ENCODE peak calls at places on chromosomes 12 and 14, in eight cellular contexts. E is foreskin keratinocyte, F is BJ, D is WTC11, H is A549, G is adipocyte, S is ELR, O is DMS53. Z is an unnamed sample.

GRCh38 chr12:57864382-57864781 is 17.9 kb upstream of the CTDSP2 start:
- DNase-seq in E (no peak), F (no peak), D (peak), H (peak), G (peak), S (peak), O (peak), Z (no peak)

GRCh38 chr12:71795901-71796300 is 41.2 kb downstream of the RAB21 start:
- DNase-seq in E (no peak), F (no peak), D (no peak), H (no peak), G (no peak), S (no peak), O (no peak), Z (no peak)

GRCh38 chr12:77681726-77682125 is 149.0 kb upstream of the NAV3 start:
- DNase-seq in E (no peak), F (no peak), D (no peak), H (no peak), G (no peak), S (no peak), O (no peak), Z (no peak)

GRCh38 chr14:30528119-30528518 is 30.8 kb upstream of the G2E3 start:
- DNase-seq in E (no peak), F (no peak), D (peak), H (no peak), G (no peak), S (no peak), O (no peak), Z (no peak)

GRCh38 chr12:28253175-28253641 is 63.0 kb downstream of the CCDC91 start:
- DNase-seq in E (peak), F (no peak), D (no peak), H (no peak), G (peak), S (peak), O (no peak), Z (no peak)

GRCh38 chr12:51970904-51971646 is 19.6 kb downstream of the ACVR1B start:
- DNase-seq in E (peak), F (no peak), D (peak), H (peak), G (peak), S (peak), O (peak), Z (no peak)

GRCh38 chr14:67674480-67675218 is at the start of gene VTI1B:
- DNase-seq in E (peak), F (no peak), D (peak), H (peak), G (peak), S (peak), O (peak), Z (peak)

GRCh38 chr14:73280903-73281302 is 43.6 kb downstream of the PAPLN start:
- DNase-seq in E (no peak), F (no peak), D (no peak), H (no peak), G (no peak), S (no peak), O (no peak), Z (no peak)

GRCh38 chr12:76883826-76884225 is 5.0 kb upstream of the CSRP2 start:
- DNase-seq in E (no peak), F (no peak), D (no peak), H (no peak), G (no peak), S (no peak), O (peak), Z (no peak)

GRCh38 chr12:92786045-92786444 is 83.3 kb downstream of the PLEKHG7 start:
- DNase-seq in E (no peak), F (peak), D (no peak), H (no peak), G (peak), S (peak), O (no peak), Z (no peak)

GRCh38 chr12:95286713-95287112 is 69.1 kb downstream of the VEZT start:
- DNase-seq in E (no peak), F (no peak), D (no peak), H (no peak), G (no peak), S (no peak), O (no peak), Z (no peak)

GRCh38 chr12:91965781-91966180 is 179.9 kb downstream of the BTG1 start:
- DNase-seq in E (no peak), F (no peak), D (no peak), H (no peak), G (no peak), S (no peak), O (no peak), Z (no peak)

Z was measured in NCI-H460.